ENCODE peak calls at places on chromosomes 5 and 9, in six cellular contexts. P is SW 1271, N is T-cell, W is HTR-8/SVneo, L is left colon, U is HT1080. E is an unnamed sample.

GRCh38 chr9:1978941-1979340 is 36.2 kb upstream of the SMARCA2 start:
- DNase-seq in P (no peak), U (peak), W (no peak), N (no peak), L (peak), E (no peak)

GRCh38 chr5:72472666-72473422 is 34.4 kb downstream of the ZNF366 start:
- DNase-seq in W (no peak), U (no peak), L (no peak), P (no peak), N (no peak), E (no peak)

GRCh38 chr9:93678199-93679019 is 102.0 kb downstream of the PHF2 start:
- DNase-seq in N (no peak), W (no peak), L (peak), U (no peak), P (no peak), E (no peak)

GRCh38 chr9:97564291-97565175 is 63.1 kb downstream of the TMOD1 start:
- DNase-seq in P (no peak), L (peak), N (no peak), W (peak), U (peak), E (no peak)

GRCh38 chr5:1786621-1787471 is 12.8 kb downstream of the MRPL36 start:
- DNase-seq in N (no peak), L (no peak), W (no peak), P (no peak), U (no peak), E (no peak)

GRCh38 chr5:144093400-144093799 is 77.1 kb downstream of the YIPF5 start:
- DNase-seq in P (no peak), L (no peak), U (no peak), W (no peak), N (no peak), E (no peak)

GRCh38 chr9:134372621-134373267 is 46.5 kb downstream of the RXRA start:
- DNase-seq in W (no peak), N (no peak), P (no peak), L (no peak), U (peak), E (no peak)

GRCh38 chr9:129615407-129616285 is 5.3 kb downstream of the C9orf50 start:
- DNase-seq in L (no peak), P (no peak), U (no peak), W (no peak), N (no peak), E (no peak)

GRCh38 chr9:127769101-127769500 is 9.4 kb downstream of the SH2D3C start:
- DNase-seq in W (no peak), N (no peak), L (no peak), U (no peak), P (no peak), E (no peak)

GRCh38 chr9:92947268-92948031 is at the start of gene FGD3:
- DNase-seq in W (peak), U (no peak), N (no peak), L (peak), P (no peak), E (no peak)

GRCh38 chr5:54311178-54311811 is 922 bp upstream of the ARL15 start:
- DNase-seq in N (no peak), U (peak), W (peak), L (no peak), P (peak), E (no peak)

GRCh38 chr5:124301850-124302249 is 444.6 kb downstream of the ZNF608 start:
- DNase-seq in L (no peak), W (peak), P (no peak), U (no peak), N (no peak), E (no peak)

GRCh38 chr5:141672071-141672855 is 9.8 kb downstream of the ARAP3 start:
- DNase-seq in U (no peak), W (no peak), N (no peak), P (no peak), L (no peak), E (no peak)

GRCh38 chr9:86126998-86127972 is 27.9 kb upstream of the GOLM1 start:
- DNase-seq in L (peak), P (peak), U (peak), N (no peak), W (peak), E (peak)

GRCh38 chr9:134690946-134691694 is 49.5 kb downstream of the COL5A1 start:
- DNase-seq in U (no peak), N (no peak), L (no peak), P (no peak), W (no peak), E (no peak)

GRCh38 chr5:142421158-142421617 is 96.4 kb upstream of the SPRY4 start:
- DNase-seq in P (no peak), U (no peak), L (peak), N (no peak), W (no peak), E (no peak)

GRCh38 chr9:18347381-18348084 is 126.4 kb upstream of the ADAMTSL1 start:
- DNase-seq in W (no peak), U (no peak), L (no peak), P (no peak), N (no peak), E (no peak)

GRCh38 chr5:74798977-74799911 is 32.2 kb downstream of the NSA2 start:
- DNase-seq in L (no peak), U (peak), W (no peak), P (no peak), N (no peak), E (no peak)

GRCh38 chr9:2274762-2275161 is 259.6 kb downstream of the SMARCA2 start:
- DNase-seq in W (no peak), N (no peak), P (no peak), U (no peak), L (no peak), E (no peak)

GRCh38 chr9:130072515-130073235 is 19.0 kb downstream of the GPR107 start:
- DNase-seq in W (no peak), U (peak), L (no peak), N (no peak), P (no peak), E (no peak)

GRCh38 chr9:82555408-82555807 is 507.5 kb downstream of the RASEF start:
- DNase-seq in U (no peak), W (no peak), P (no peak), N (no peak), L (no peak), E (no peak)

GRCh38 chr9:72442212-72442607 is 77.2 kb upstream of the ZFAND5 start:
- DNase-seq in N (no peak), L (no peak), W (peak), P (peak), U (peak), E (peak)

GRCh38 chr5:27911216-27911615 is 872.8 kb upstream of the CDH9 start:
- DNase-seq in U (peak), L (no peak), N (no peak), P (no peak), W (peak), E (no peak)

GRCh38 chr5:30040483-30041116 is 1152.9 kb upstream of the CDH6 start:
- DNase-seq in W (peak), L (no peak), P (peak), N (no peak), U (peak), E (no peak)

GRCh38 chr9:33161011-33161588 is 6.0 kb downstream of the B4GALT1 start:
- DNase-seq in U (peak), L (peak), N (no peak), P (peak), W (peak), E (peak)

GRCh38 chr5:102617187-102617856 is 118.5 kb upstream of the SLCO6A1 start:
- DNase-seq in U (no peak), W (no peak), L (no peak), N (no peak), P (no peak), E (no peak)

GRCh38 chr5:12175914-12176585 is 271.8 kb upstream of the CTNND2 start:
- DNase-seq in N (no peak), W (no peak), L (no peak), U (no peak), P (no peak), E (no peak)

GRCh38 chr9:98231770-98232478 is 23.5 kb downstream of the TBC1D2 start:
- DNase-seq in L (no peak), N (no peak), P (no peak), W (peak), U (peak), E (no peak)

GRCh38 chr5:5089895-5090649 is 50.1 kb upstream of the ADAMTS16 start:
- DNase-seq in U (peak), N (no peak), P (no peak), L (no peak), W (no peak), E (no peak)

GRCh38 chr9:73151653-73152382 is at the start of gene ANXA1:
- DNase-seq in U (peak), W (no peak), N (no peak), P (peak), L (no peak), E (no peak)

GRCh38 chr5:167726641-167727040 is 564.8 kb upstream of the WWC1 start:
- DNase-seq in L (no peak), P (no peak), N (no peak), U (no peak), W (no peak), E (no peak)

GRCh38 chr5:110169461-110169860 is 479.7 kb downstream of the MAN2A1 start:
- DNase-seq in U (no peak), P (no peak), N (no peak), W (no peak), L (no peak), E (no peak)

GRCh38 chr9:129113645-129114304 is 2.6 kb downstream of the PTPA start:
- DNase-seq in P (no peak), U (no peak), W (no peak), L (no peak), N (no peak), E (no peak)

E was measured in keratinocyte.